ENCODE peak calls at places on chromosomes 4 and X, in seven cellular contexts. M is effector memory CD4-positive, alpha-beta T cell; W is upper lobe of left lung; C is neural progenitor cell; N is Peyer's patch; H is pancreas; A is NT2/D1. Q is an unnamed sample.

GRCh38 chr4:15677507-15677988 is 4.1 kb upstream of the FAM200B start:
- DNase-seq in H (no peak), A (no peak), N (peak; percentile 62), W (no peak), C (no peak), M (no peak), Q (peak; percentile 39)

GRCh38 chrX:48573690-48574269 is 504 bp upstream of the RBM3 start:
- DNase-seq in A (no peak), H (no peak), M (no peak), N (peak; percentile 53), W (peak; percentile 56), C (no peak), Q (peak; percentile 29)

GRCh38 chr4:188778880-188779279 is 639.6 kb downstream of the TRIML1 start:
- DNase-seq in C (no peak), A (no peak), M (no peak), W (no peak), N (no peak), H (no peak), Q (no peak)

GRCh38 chr4:138050601-138051000 is 191.5 kb downstream of the SLC7A11 start:
- DNase-seq in H (no peak), W (no peak), N (no peak), A (no peak), M (no peak), C (peak; percentile 83), Q (no peak)

GRCh38 chr4:40923326-40924095 is 173.8 kb downstream of the NSUN7 start:
- DNase-seq in A (no peak), W (no peak), M (no peak), H (peak; percentile 81), C (no peak), N (no peak), Q (no peak)

GRCh38 chr4:168601899-168602298 is 105.0 kb downstream of the PALLD start:
- DNase-seq in H (no peak), N (no peak), W (no peak), M (no peak), A (no peak), C (no peak), Q (no peak)

GRCh38 chrX:75115707-75116413 is 40.2 kb downstream of the ABCB7 start:
- DNase-seq in C (no peak), N (no peak), A (peak; percentile 59), H (no peak), W (no peak), M (no peak), Q (no peak)

GRCh38 chr4:72875545-72875944 is 194.0 kb downstream of the COX18 start:
- DNase-seq in M (no peak), C (no peak), W (no peak), N (no peak), H (no peak), A (no peak), Q (no peak)

GRCh38 chrX:69010339-69010738 is 154.9 kb downstream of the PJA1 start:
- DNase-seq in W (no peak), M (no peak), A (no peak), C (no peak), N (no peak), H (no peak), Q (no peak)

GRCh38 chr4:104591505-104591904 is 96.8 kb upstream of the CXXC4 start:
- DNase-seq in A (peak; percentile 77), H (no peak), W (no peak), C (peak; percentile 78), M (no peak), N (peak; percentile 57), Q (peak; percentile 14)

GRCh38 chrX:22699591-22700091 is 300.1 kb upstream of the DDX53 start:
- DNase-seq in A (no peak), M (no peak), W (no peak), H (no peak), N (no peak), C (no peak), Q (no peak)

GRCh38 chr4:145375416-145375815 is 106.2 kb upstream of the SMAD1 start:
- DNase-seq in H (no peak), M (no peak), N (no peak), A (no peak), W (peak; percentile 73), C (no peak), Q (no peak)

GRCh38 chr4:81508786-81509574 is 37.3 kb upstream of the RASGEF1B start:
- DNase-seq in A (no peak), W (no peak), N (no peak), H (no peak), M (no peak), C (no peak), Q (no peak)

GRCh38 chr4:145709843-145710242 is 29.9 kb downstream of the C4orf51 start:
- DNase-seq in A (no peak), C (no peak), H (no peak), W (no peak), M (no peak), N (no peak), Q (no peak)

GRCh38 chr4:177339794-177340374 is 30.2 kb downstream of the NEIL3 start:
- DNase-seq in M (no peak), C (no peak), W (no peak), A (no peak), N (no peak), H (no peak), Q (no peak)

GRCh38 chrX:152601848-152602616 is 35.7 kb upstream of the GABRQ start:
- DNase-seq in C (peak; percentile 29), A (peak; percentile 23), N (no peak), H (no peak), W (no peak), M (no peak), Q (no peak)

GRCh38 chr4:2395584-2395983 is 22.9 kb downstream of the ZFYVE28 start:
- DNase-seq in A (no peak), N (no peak), C (no peak), M (no peak), W (no peak), H (no peak), Q (no peak)

GRCh38 chrX:68438575-68438974 is 5.3 kb upstream of the OPHN1 start:
- DNase-seq in A (no peak), W (no peak), H (no peak), N (no peak), M (no peak), C (no peak), Q (no peak)

GRCh38 chr4:74456056-74456744 is 11.3 kb downstream of the AREG start:
- DNase-seq in N (no peak), C (no peak), W (no peak), H (no peak), A (no peak), M (no peak), Q (no peak)

GRCh38 chr4:181137351-181137750 is 1105.9 kb upstream of the TENM3 start:
- DNase-seq in M (no peak), W (no peak), N (no peak), H (no peak), A (no peak), C (no peak), Q (no peak)

GRCh38 chrX:118254611-118255010 is 91.3 kb upstream of the WDR44 start:
- DNase-seq in A (peak; percentile 44), N (peak; percentile 83), M (no peak), W (no peak), C (peak; percentile 60), H (no peak), Q (peak; percentile 56)

GRCh38 chrX:41559662-41560061 is 112.5 kb downstream of the NYX start:
- DNase-seq in A (no peak), C (no peak), H (no peak), W (no peak), N (peak; percentile 47), M (no peak), Q (no peak)

GRCh38 chr4:2500547-2500946 is 31.6 kb downstream of the RNF4 start:
- DNase-seq in A (no peak), M (no peak), C (no peak), W (no peak), H (no peak), N (no peak), Q (no peak)

GRCh38 chrX:54357414-54358377 is at the start of gene WNK3:
- DNase-seq in A (peak; percentile 82), H (peak; percentile 71), M (no peak), W (peak; percentile 90), C (peak; percentile 95), N (peak; percentile 71), Q (peak; percentile 50)

GRCh38 chr4:173332963-173333657 is 1.0 kb downstream of the HMGB2 start:
- DNase-seq in H (no peak), M (peak; percentile 7), W (no peak), A (no peak), N (no peak), C (no peak), Q (no peak)

GRCh38 chrX:129145382-129145781 is 377.9 kb downstream of the SMARCA1 start:
- DNase-seq in W (no peak), M (no peak), H (no peak), C (no peak), A (no peak), N (no peak), Q (no peak)
- H3K27me3 ChIP-seq in W (no peaks in the 10 kb centered on the region), M (no peaks in the 10 kb centered on the region), H (no peaks in the 10 kb centered on the region), C (no peaks in the 10 kb centered on the region), A (no peaks in the 10 kb centered on the region), N (no peaks in the 10 kb centered on the region), Q (no peaks in the 10 kb centered on the region)

GRCh38 chr4:7649411-7649740 is 214.6 kb upstream of the PSAPL1 start:
- DNase-seq in N (no peak), H (no peak), C (no peak), M (no peak), A (no peak), W (no peak), Q (no peak)
- H3K4me1 ChIP-seq in N (peaks cover 9% of the 10 kb centered on the region), H (no peaks in the 10 kb centered on the region), C (peaks cover 11% of the 10 kb centered on the region), M (peaks cover 14% of the 10 kb centered on the region), A (peaks cover 42% of the 10 kb centered on the region), W (no peaks in the 10 kb centered on the region), Q (no peaks in the 10 kb centered on the region)

DNA sequence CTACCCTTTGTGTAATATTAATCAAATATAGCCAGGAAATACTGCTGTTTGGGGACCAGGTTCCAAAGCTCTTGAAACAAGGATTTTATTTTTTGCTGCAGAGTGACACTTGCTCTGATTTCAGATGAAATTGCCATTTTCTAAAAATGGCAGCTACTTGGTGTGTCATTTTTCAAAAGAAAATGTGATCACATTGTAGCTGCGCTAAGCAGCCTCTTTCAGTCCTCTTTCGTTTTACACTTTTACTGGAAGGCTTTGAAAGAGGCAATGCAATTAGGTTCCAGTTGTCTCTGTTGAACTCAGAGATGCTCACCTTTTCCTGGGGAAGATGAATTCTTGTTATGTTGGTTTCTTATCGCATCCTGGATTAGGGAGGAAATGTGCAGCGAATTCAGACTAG is 85.1 kb downstream of the CT47B1 start:
- DNase-seq in H (no peak), A (no peak), N (no peak), C (no peak), W (no peak), M (no peak), Q (no peak)
- H3K4me3 ChIP-seq in H (no peak overlapping the region), A (no peak overlapping the region), N (no peak overlapping the region), C (no peak overlapping the region), W (no peak overlapping the region), M (no peak overlapping the region), Q (no peak overlapping the region)

GRCh38 chrX:72131317-72132294 is at the start of gene RTL5:
- DNase-seq in H (peak; percentile 83), M (peak; percentile 60), W (peak; percentile 92), N (peak; percentile 87), C (peak; percentile 91), A (peak; percentile 54), Q (peak; percentile 81)
- H3K27me3 ChIP-seq in H (no peaks in the 10 kb centered on the region), M (no peaks in the 10 kb centered on the region), W (peaks cover 3% of the 10 kb centered on the region), N (no peaks in the 10 kb centered on the region), C (peaks cover 43% of the 10 kb centered on the region), A (peaks cover 30% of the 10 kb centered on the region), Q (peaks cover 10% of the 10 kb centered on the region)

GRCh38 chrX:1525583-1526355 is 11.2 kb downstream of the P2RY8 start:
- DNase-seq in A (no peak), W (no peak), M (no peak), C (no peak), H (no peak), N (no peak), Q (no peak)
- H3K4me1 ChIP-seq in A (peaks cover 3% of the 10 kb centered on the region), W (no peaks in the 10 kb centered on the region), M (peaks cover 24% of the 10 kb centered on the region), C (no peaks in the 10 kb centered on the region), H (no peaks in the 10 kb centered on the region), N (no peaks in the 10 kb centered on the region), Q (no peaks in the 10 kb centered on the region)

Q was measured in transverse colon.